ENCODE peak calls at places on chromosomes 2 and 18, in seven cellular contexts. J, N, S, I, W, M and H are unnamed samples.

GRCh38 chr2:223625652-223626051 is 23.5 kb upstream of the SCG2 start:
- DNase-seq in J (no peak), M (no peak), N (no peak), W (no peak), I (no peak), S (no peak), H (no peak)

GRCh38 chr2:226447338-226447885 is 352.2 kb downstream of the IRS1 start:
- DNase-seq in W (no peak), J (no peak), M (no peak), I (no peak), N (no peak), S (no peak), H (no peak)

GRCh38 chr2:44616616-44617266 is 255.0 kb downstream of the CAMKMT start:
- DNase-seq in M (no peak), W (no peak), N (no peak), S (no peak), I (peak; percentile 24), J (peak; percentile 12), H (no peak)

GRCh38 chr2:120684691-120685402 is 50.8 kb upstream of the GLI2 start:
- DNase-seq in M (no peak), I (no peak), S (no peak), J (peak; percentile 30), N (no peak), W (no peak), H (no peak)

GRCh38 chr2:31429759-31430438 is 15.4 kb upstream of the XDH start:
- DNase-seq in M (no peak), N (no peak), J (peak; percentile 20), W (no peak), S (no peak), I (peak; percentile 66), H (no peak)

GRCh38 chr2:66030553-66030952 is 404.4 kb upstream of the MEIS1 start:
- DNase-seq in M (no peak), J (no peak), I (no peak), W (no peak), S (no peak), N (no peak), H (no peak)

GRCh38 chr2:855177-855576 is 95.5 kb upstream of the SNTG2 start:
- DNase-seq in I (no peak), J (no peak), S (no peak), N (no peak), W (no peak), M (no peak), H (no peak)

GRCh38 chr18:4335386-4335785 is 119.7 kb downstream of the DLGAP1 start:
- DNase-seq in J (no peak), I (no peak), W (no peak), M (no peak), N (no peak), S (no peak), H (no peak)

GRCh38 chr2:100683231-100683630 is 120.4 kb downstream of the PDCL3 start:
- DNase-seq in I (no peak), M (no peak), N (no peak), J (no peak), W (no peak), S (no peak), H (no peak)